ENCODE peak calls at places on chromosome 20, in six cellular contexts. U, X, N, A, P and T are unnamed samples.

GRCh38 chr20:43442310-43442880 is 15.3 kb upstream of the SRSF6 start:
- DNase-seq in U (no peak), N (no peak), P (no peak), A (no peak), X (peak; percentile 27), T (no peak)

GRCh38 chr20:19322061-19322985 is 109.9 kb downstream of the SLC24A3 start:
- DNase-seq in X (no peak), N (no peak), A (no peak), U (no peak), P (no peak), T (no peak)

GRCh38 chr20:36128463-36129176 is 25.9 kb upstream of the EPB41L1 start:
- DNase-seq in A (no peak), X (peak; percentile 85), N (no peak), U (no peak), P (no peak), T (no peak)

GRCh38 chr20:39756828-39757227 is 794.7 kb downstream of the DHX35 start:
- DNase-seq in A (no peak), X (no peak), N (no peak), P (no peak), U (no peak), T (no peak)

GRCh38 chr20:62642666-62643520 is 590 bp downstream of the SLCO4A1 start:
- DNase-seq in U (no peak), N (peak; percentile 57), X (peak; percentile 4), A (peak; percentile 45), P (peak; percentile 40), T (no peak)

GRCh38 chr20:20611165-20611564 is 101.3 kb downstream of the RALGAPA2 start:
- DNase-seq in N (no peak), X (no peak), P (no peak), U (no peak), A (no peak), T (no peak)

GRCh38 chr20:51019598-51020592 is 3.0 kb downstream of the KCNG1 start:
- DNase-seq in N (no peak), X (no peak), A (no peak), P (no peak), U (no peak), T (no peak)

GRCh38 chr20:49886571-49887203 is 28.6 kb downstream of the SPATA2 start:
- DNase-seq in N (no peak), P (no peak), A (no peak), U (no peak), X (no peak), T (no peak)

GRCh38 chr20:8877294-8877693 is 191.6 kb upstream of the PLCB4 start:
- DNase-seq in P (no peak), N (no peak), A (no peak), U (no peak), X (no peak), T (no peak)

GRCh38 chr20:25224941-25225340 is 22.9 kb upstream of the PYGB start:
- DNase-seq in N (no peak), X (no peak), A (no peak), P (no peak), U (no peak), T (no peak)

GRCh38 chr20:23456416-23456815 is 3.7 kb upstream of the CST11 start:
- DNase-seq in P (no peak), U (no peak), X (no peak), A (no peak), N (no peak), T (no peak)

GRCh38 chr20:25504366-25505135 is 80.8 kb downstream of the NINL start:
- DNase-seq in A (no peak), P (no peak), U (no peak), N (no peak), X (no peak), T (no peak)

GRCh38 chr20:42218566-42218965 is 600.4 kb upstream of the CHD6 start:
- DNase-seq in N (no peak), A (no peak), X (no peak), P (no peak), U (no peak), T (no peak)

GRCh38 chr20:7742479-7742878 is 197.8 kb downstream of the HAO1 start:
- DNase-seq in P (no peak), X (peak; percentile 64), A (no peak), N (no peak), U (no peak), T (no peak)

GRCh38 chr20:12906401-12906800 is 102.4 kb upstream of the SPTLC3 start:
- DNase-seq in A (no peak), N (no peak), X (no peak), U (no peak), P (no peak), T (no peak)

GRCh38 chr20:25220810-25221591 is 25.5 kb downstream of the ENTPD6 start:
- DNase-seq in X (no peak), U (no peak), A (no peak), N (no peak), P (no peak), T (no peak)

GRCh38 chr20:47847882-47848485 is 62.7 kb upstream of the SULF2 start:
- DNase-seq in N (no peak), X (no peak), P (no peak), A (no peak), U (no peak), T (no peak)

GRCh38 chr20:33337119-33337518 is 54.1 kb downstream of the BPIFB1 start:
- DNase-seq in X (no peak), A (no peak), P (no peak), N (no peak), U (no peak), T (no peak)

GRCh38 chr20:38199506-38200390 is 34.7 kb upstream of the TGM2 start:
- DNase-seq in U (no peak), X (peak; percentile 92), P (no peak), N (no peak), A (no peak), T (no peak)

GRCh38 chr20:53208110-53208908 is 236.2 kb downstream of the TSHZ2 start:
- DNase-seq in U (no peak), A (no peak), N (peak; percentile 77), X (no peak), P (peak; percentile 13), T (no peak)

GRCh38 chr20:55386686-55387085 is 618.6 kb downstream of the CBLN4 start:
- DNase-seq in A (no peak), N (no peak), P (no peak), X (no peak), U (no peak), T (no peak)

GRCh38 chr20:10857362-10858070 is 183.7 kb upstream of the JAG1 start:
- DNase-seq in X (peak; percentile 60), U (peak; percentile 5), N (no peak), A (no peak), P (no peak), T (no peak)

GRCh38 chr20:35988910-35989463 is 20.6 kb downstream of the CNBD2 start:
- DNase-seq in U (no peak), P (no peak), N (no peak), X (no peak), A (no peak), T (no peak)

GRCh38 chr20:2658414-2659354 is 5.3 kb downstream of the IDH3B start:
- DNase-seq in N (no peak), X (no peak), P (no peak), U (no peak), A (no peak), T (no peak)

GRCh38 chr20:11246251-11246775 is 572.5 kb upstream of the JAG1 start:
- DNase-seq in A (no peak), X (no peak), N (no peak), U (no peak), P (no peak), T (no peak)

GRCh38 chr20:12053348-12053747 is 135.7 kb downstream of the BTBD3 start:
- DNase-seq in X (peak; percentile 77), P (peak; percentile 30), N (no peak), U (no peak), A (no peak), T (no peak)

GRCh38 chr20:42192321-42192720 is 574.1 kb upstream of the CHD6 start:
- DNase-seq in U (no peak), P (no peak), A (no peak), N (no peak), X (no peak), T (no peak)

GRCh38 chr20:57573893-57574292 is 13.0 kb downstream of the PCK1 start:
- DNase-seq in N (no peak), X (no peak), U (no peak), P (no peak), A (no peak), T (no peak)
- TF ChIP-seq CTCF in N (peak; percentile 53), X (no peak), U (no peak), P (no peak), A (peak; percentile 50), T (peak; percentile 21)

DNA sequence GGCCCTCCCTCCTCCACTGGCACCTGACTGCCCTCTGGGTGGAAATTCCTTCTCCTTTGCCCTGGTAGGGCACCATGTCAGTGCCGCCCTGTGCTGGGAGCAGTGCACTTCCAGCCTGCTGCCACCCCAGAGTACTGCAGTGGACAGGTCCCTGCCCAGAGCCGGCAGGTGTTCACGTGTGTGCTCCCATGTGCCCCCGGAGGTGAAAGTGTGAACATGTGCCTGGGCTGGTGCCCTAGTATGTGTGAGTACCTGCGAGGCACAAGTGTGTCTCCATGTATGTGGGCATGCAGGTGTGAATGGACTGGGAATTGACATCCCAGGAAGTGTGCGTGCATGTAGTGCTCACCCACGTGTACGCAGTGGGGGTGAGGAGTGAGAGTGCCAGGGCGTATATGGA is 29.4 kb downstream of the SDCBP2 start:
- DNase-seq in A (no peak), X (no peak), N (peak; percentile 45), P (peak; percentile 16), U (no peak), T (no peak)
- TF ChIP-seq CTCF in A (peak; percentile 49), X (no peak), N (peak; percentile 45), P (peak; percentile 9), U (no peak), T (no peak)

DNA sequence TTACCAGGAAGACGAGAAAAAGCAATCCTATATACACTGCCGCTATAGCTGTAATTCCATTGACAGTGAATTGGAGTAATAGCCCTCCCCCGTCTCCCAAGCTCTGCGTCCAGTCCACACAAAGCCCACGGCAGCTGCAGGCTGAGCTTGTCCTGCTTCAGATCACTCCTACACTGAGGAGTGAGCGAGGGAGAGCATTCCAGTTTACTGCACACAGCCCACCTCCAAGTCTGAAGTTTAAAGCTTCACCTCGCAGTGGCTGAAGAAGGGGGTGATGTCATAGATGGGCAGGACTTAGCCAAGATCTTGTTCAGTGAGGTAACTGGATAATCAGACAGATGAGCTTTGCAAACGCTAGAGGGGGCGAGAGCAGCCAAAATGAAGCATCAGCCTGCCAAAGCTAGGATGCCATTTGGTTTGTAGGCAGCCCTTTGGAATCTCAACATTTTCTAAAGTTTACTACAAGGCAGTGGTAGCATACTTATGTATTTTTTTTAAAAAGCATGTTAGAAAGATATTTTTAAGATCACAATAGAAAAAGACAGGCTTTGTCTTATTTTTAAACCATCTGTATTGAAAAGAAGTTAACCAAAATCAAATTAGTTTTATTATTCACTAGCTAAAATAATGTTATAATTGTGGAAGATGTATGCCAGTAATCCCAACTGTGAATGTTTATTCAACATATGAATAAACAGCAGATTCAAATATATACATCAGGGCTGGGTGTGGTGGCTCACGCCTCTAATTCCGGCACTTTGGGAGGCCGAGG is at the start of gene FLRT3:
- DNase-seq in X (peak; percentile 96), P (peak; percentile 94), A (peak; percentile 67), N (peak; percentile 92), U (peak; percentile 16), T (peak; percentile 54)
- TF ChIP-seq CTCF in X (peak; percentile 86), P (peak; percentile 76), A (peak; percentile 87), N (peak; percentile 92), U (peak; percentile 39), T (peak; percentile 65)

DNA sequence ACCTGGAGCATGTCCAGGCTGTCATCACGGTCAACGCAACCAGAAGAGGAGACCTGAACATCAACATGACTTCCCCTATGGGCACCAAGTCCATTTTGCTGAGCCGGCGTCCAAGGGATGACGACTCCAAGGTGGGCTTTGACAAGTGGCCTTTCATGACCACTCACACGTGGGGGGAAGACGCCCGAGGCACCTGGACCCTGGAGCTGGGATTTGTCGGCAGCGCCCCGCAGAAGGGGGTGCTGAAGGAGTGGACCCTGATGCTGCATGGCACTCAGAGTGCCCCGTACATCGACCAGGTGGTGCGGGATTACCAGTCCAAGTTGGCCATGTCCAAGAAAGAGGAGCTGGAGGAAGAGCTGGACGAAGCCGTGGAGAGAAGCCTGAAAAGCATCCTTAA is 49.5 kb downstream of the BFSP1 start:
- DNase-seq in A (no peak), P (no peak), U (no peak), X (no peak), N (no peak), T (no peak)
- TF ChIP-seq CTCF in A (no peak), P (no peak), U (no peak), X (no peak), N (no peak), T (no peak)